ENCODE peak calls at places on chromosomes 12 and 14, in five cellular contexts. One of them, this sample, is unnamed.

GRCh38 chr14:23865502-23865901 is 88.1 kb upstream of the DHRS4 start:
- DNase-seq in aorta: no peak
- DNase-seq in RWPE1: no peak
- DNase-seq in effector memory CD4-positive, alpha-beta T cell: no peak
- DNase-seq in ovary: no peak
- DNase-seq in this sample: no peak

GRCh38 chr12:47824198-47824597 is 4.5 kb upstream of the HDAC7 start:
- DNase-seq in effector memory CD4-positive, alpha-beta T cell: peak
- DNase-seq in aorta: peak
- DNase-seq in RWPE1: no peak
- DNase-seq in ovary: no peak
- DNase-seq in this sample: no peak

GRCh38 chr12:6766651-6767300 is 613 bp downstream of the PTMS start:
- DNase-seq in effector memory CD4-positive, alpha-beta T cell: peak
- DNase-seq in ovary: peak
- DNase-seq in RWPE1: peak
- DNase-seq in aorta: peak
- DNase-seq in this sample: peak

GRCh38 chr14:70882771-70883492 is 24.3 kb upstream of the PCNX1 start:
- DNase-seq in ovary: no peak
- DNase-seq in RWPE1: peak
- DNase-seq in aorta: no peak
- DNase-seq in effector memory CD4-positive, alpha-beta T cell: no peak
- DNase-seq in this sample: no peak

GRCh38 chr12:57864811-57865751 is 18.6 kb upstream of the CTDSP2 start:
- DNase-seq in RWPE1: peak
- DNase-seq in aorta: peak
- DNase-seq in ovary: peak
- DNase-seq in effector memory CD4-positive, alpha-beta T cell: no peak
- DNase-seq in this sample: no peak

GRCh38 chr14:77039285-77040058 is 11.0 kb upstream of the IRF2BPL start:
- DNase-seq in ovary: no peak
- DNase-seq in aorta: no peak
- DNase-seq in effector memory CD4-positive, alpha-beta T cell: no peak
- DNase-seq in RWPE1: no peak
- DNase-seq in this sample: no peak

GRCh38 chr12:8742501-8742900 is 44.7 kb downstream of the RIMKLB start:
- DNase-seq in ovary: no peak
- DNase-seq in effector memory CD4-positive, alpha-beta T cell: no peak
- DNase-seq in aorta: peak
- DNase-seq in RWPE1: peak
- DNase-seq in this sample: no peak

GRCh38 chr14:53655080-53655785 is 301.4 kb downstream of the BMP4 start:
- DNase-seq in effector memory CD4-positive, alpha-beta T cell: no peak
- DNase-seq in aorta: no peak
- DNase-seq in ovary: no peak
- DNase-seq in RWPE1: no peak
- DNase-seq in this sample: no peak

GRCh38 chr14:99800781-99801180 is 7.6 kb downstream of the EML1 start:
- DNase-seq in RWPE1: no peak
- DNase-seq in effector memory CD4-positive, alpha-beta T cell: no peak
- DNase-seq in ovary: no peak
- DNase-seq in aorta: no peak
- DNase-seq in this sample: no peak

GRCh38 chr12:32926356-32926755 is 29.8 kb upstream of the PKP2 start:
- DNase-seq in effector memory CD4-positive, alpha-beta T cell: no peak
- DNase-seq in ovary: no peak
- DNase-seq in aorta: no peak
- DNase-seq in RWPE1: no peak
- DNase-seq in this sample: no peak

GRCh38 chr14:58912287-58912686 is 274.5 kb downstream of the DACT1 start:
- DNase-seq in effector memory CD4-positive, alpha-beta T cell: no peak
- DNase-seq in RWPE1: no peak
- DNase-seq in aorta: no peak
- DNase-seq in ovary: no peak
- DNase-seq in this sample: no peak

GRCh38 chr12:108600702-108601007 is 2.8 kb upstream of the TMEM119 start:
- DNase-seq in aorta: no peak
- DNase-seq in effector memory CD4-positive, alpha-beta T cell: no peak
- DNase-seq in RWPE1: no peak
- DNase-seq in ovary: no peak
- DNase-seq in this sample: no peak

GRCh38 chr12:8890313-8891084 is 23.8 kb upstream of the PHC1 start:
- DNase-seq in aorta: no peak
- DNase-seq in effector memory CD4-positive, alpha-beta T cell: peak
- DNase-seq in ovary: peak
- DNase-seq in RWPE1: peak
- DNase-seq in this sample: no peak

GRCh38 chr12:49233842-49234526 is 30.9 kb upstream of the TUBA1C start:
- DNase-seq in aorta: peak
- DNase-seq in effector memory CD4-positive, alpha-beta T cell: no peak
- DNase-seq in RWPE1: no peak
- DNase-seq in ovary: peak
- DNase-seq in this sample: peak

GRCh38 chr14:52678591-52678990 is 16.8 kb downstream of the ERO1A start:
- DNase-seq in RWPE1: no peak
- DNase-seq in effector memory CD4-positive, alpha-beta T cell: no peak
- DNase-seq in ovary: no peak
- DNase-seq in aorta: no peak
- DNase-seq in this sample: no peak

GRCh38 chr12:84562331-84562730 is 350.3 kb downstream of the SLC6A15 start:
- DNase-seq in effector memory CD4-positive, alpha-beta T cell: no peak
- DNase-seq in RWPE1: no peak
- DNase-seq in aorta: no peak
- DNase-seq in ovary: no peak
- DNase-seq in this sample: no peak

GRCh38 chr14:36955376-36955775 is 217.0 kb downstream of the SLC25A21 start:
- DNase-seq in ovary: no peak
- DNase-seq in RWPE1: no peak
- DNase-seq in effector memory CD4-positive, alpha-beta T cell: no peak
- DNase-seq in aorta: no peak
- DNase-seq in this sample: no peak

GRCh38 chr14:72678360-72678759 is 215.5 kb downstream of the DPF3 start:
- DNase-seq in effector memory CD4-positive, alpha-beta T cell: no peak
- DNase-seq in aorta: no peak
- DNase-seq in ovary: no peak
- DNase-seq in RWPE1: no peak
- DNase-seq in this sample: no peak

GRCh38 chr12:27525373-27525772 is 1.4 kb downstream of the PPFIBP1 start:
- DNase-seq in ovary: no peak
- DNase-seq in RWPE1: peak
- DNase-seq in effector memory CD4-positive, alpha-beta T cell: no peak
- DNase-seq in aorta: no peak
- DNase-seq in this sample: no peak

GRCh38 chr12:89075890-89076591 is 276.3 kb downstream of the DUSP6 start:
- DNase-seq in aorta: no peak
- DNase-seq in effector memory CD4-positive, alpha-beta T cell: no peak
- DNase-seq in RWPE1: no peak
- DNase-seq in ovary: no peak
- DNase-seq in this sample: no peak

GRCh38 chr14:69666112-69666511 is 54.7 kb downstream of the SUSD6 start:
- DNase-seq in effector memory CD4-positive, alpha-beta T cell: no peak
- DNase-seq in aorta: no peak
- DNase-seq in RWPE1: no peak
- DNase-seq in ovary: no peak
- DNase-seq in this sample: no peak

GRCh38 chr14:21863289-21863688 is 189.7 kb upstream of the OR4E1 start:
- DNase-seq in ovary: no peak
- DNase-seq in aorta: no peak
- DNase-seq in effector memory CD4-positive, alpha-beta T cell: no peak
- DNase-seq in RWPE1: no peak
- DNase-seq in this sample: no peak

GRCh38 chr12:3054374-3054773 is 22.8 kb upstream of the TSPAN9 start:
- DNase-seq in ovary: no peak
- DNase-seq in effector memory CD4-positive, alpha-beta T cell: no peak
- DNase-seq in aorta: peak
- DNase-seq in RWPE1: no peak
- DNase-seq in this sample: no peak

GRCh38 chr12:123767613-123768012 is 5.5 kb downstream of the DNAH10 start:
- DNase-seq in RWPE1: no peak
- DNase-seq in aorta: no peak
- DNase-seq in effector memory CD4-positive, alpha-beta T cell: no peak
- DNase-seq in ovary: no peak
- DNase-seq in this sample: no peak

GRCh38 chr12:26277511-26278246 is 82.3 kb downstream of the SSPN start:
- DNase-seq in aorta: peak
- DNase-seq in ovary: no peak
- DNase-seq in RWPE1: no peak
- DNase-seq in effector memory CD4-positive, alpha-beta T cell: no peak
- DNase-seq in this sample: no peak

GRCh38 chr12:95577820-95578219 is 26.5 kb upstream of the USP44 start:
- DNase-seq in ovary: no peak
- DNase-seq in RWPE1: no peak
- DNase-seq in effector memory CD4-positive, alpha-beta T cell: no peak
- DNase-seq in aorta: no peak
- DNase-seq in this sample: no peak

GRCh38 chr12:95571369-95571768 is 20.1 kb upstream of the USP44 start:
- DNase-seq in effector memory CD4-positive, alpha-beta T cell: no peak
- DNase-seq in ovary: no peak
- DNase-seq in RWPE1: no peak
- DNase-seq in aorta: no peak
- DNase-seq in this sample: no peak

GRCh38 chr12:95574030-95574429 is 22.8 kb upstream of the USP44 start:
- DNase-seq in effector memory CD4-positive, alpha-beta T cell: no peak
- DNase-seq in aorta: no peak
- DNase-seq in ovary: no peak
- DNase-seq in RWPE1: no peak
- DNase-seq in this sample: no peak

GRCh38 chr12:95574799-95575452 is 23.6 kb upstream of the USP44 start:
- DNase-seq in RWPE1: peak
- DNase-seq in aorta: no peak
- DNase-seq in ovary: no peak
- DNase-seq in effector memory CD4-positive, alpha-beta T cell: no peak
- DNase-seq in this sample: no peak
- H3K27ac ChIP-seq in RWPE1: no peak
- H3K27ac ChIP-seq in aorta: no peak
- H3K27ac ChIP-seq in ovary: no peak
- H3K27ac ChIP-seq in effector memory CD4-positive, alpha-beta T cell: no peak
- H3K27ac ChIP-seq in this sample: no peak

DNA sequence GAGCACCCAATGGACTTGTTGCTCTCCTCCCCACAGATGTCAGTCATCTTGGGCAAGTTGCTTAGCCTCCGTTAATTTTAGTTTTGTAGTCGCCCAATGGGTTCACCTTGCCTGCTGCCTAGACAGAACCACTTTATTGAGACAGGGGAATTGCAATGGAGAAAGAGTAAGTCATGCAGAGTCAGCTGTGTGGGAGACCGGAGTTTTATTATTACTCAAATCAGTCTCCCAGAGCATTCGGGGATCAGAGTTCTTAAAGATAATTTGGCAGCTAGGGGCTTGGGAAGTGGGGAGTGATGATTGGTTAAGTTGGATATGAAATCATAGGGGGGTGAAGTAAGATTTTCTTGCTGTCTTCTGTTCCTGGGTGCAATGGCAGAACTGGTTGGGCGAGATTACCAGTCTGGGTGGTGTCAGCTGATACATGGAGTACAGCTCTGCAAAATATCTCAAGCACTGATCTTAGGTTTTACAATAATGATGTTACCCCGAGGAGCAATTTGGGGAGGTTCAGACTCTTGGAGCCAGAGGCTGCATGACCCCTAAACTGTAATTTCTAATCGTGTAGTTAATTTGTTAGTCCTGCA is 50.2 kb downstream of the SLC38A1 start:
- DNase-seq in effector memory CD4-positive, alpha-beta T cell: no peak
- DNase-seq in aorta: no peak
- DNase-seq in RWPE1: no peak
- DNase-seq in ovary: no peak
- DNase-seq in this sample: no peak
- H3K27ac ChIP-seq in effector memory CD4-positive, alpha-beta T cell: peak
- H3K27ac ChIP-seq in aorta: no peak
- H3K27ac ChIP-seq in RWPE1: no peak
- H3K27ac ChIP-seq in ovary: no peak
- H3K27ac ChIP-seq in this sample: no peak

GRCh38 chr14:68109132-68109531 is 289.6 kb downstream of the RAD51B start:
- DNase-seq in ovary: no peak
- DNase-seq in effector memory CD4-positive, alpha-beta T cell: no peak
- DNase-seq in RWPE1: no peak
- DNase-seq in aorta: no peak
- DNase-seq in this sample: no peak

GRCh38 chr14:68112456-68112855 is 292.9 kb downstream of the RAD51B start:
- DNase-seq in RWPE1: no peak
- DNase-seq in ovary: no peak
- DNase-seq in aorta: no peak
- DNase-seq in effector memory CD4-positive, alpha-beta T cell: no peak
- DNase-seq in this sample: no peak

GRCh38 chr14:68110989-68111704 is 291.6 kb downstream of the RAD51B start:
- DNase-seq in aorta: no peak
- DNase-seq in RWPE1: no peak
- DNase-seq in ovary: no peak
- DNase-seq in effector memory CD4-positive, alpha-beta T cell: no peak
- DNase-seq in this sample: no peak

GRCh38 chr14:68113328-68113930 is 293.9 kb downstream of the RAD51B start:
- DNase-seq in ovary: no peak
- DNase-seq in effector memory CD4-positive, alpha-beta T cell: no peak
- DNase-seq in aorta: no peak
- DNase-seq in RWPE1: no peak
- DNase-seq in this sample: no peak

DNA sequence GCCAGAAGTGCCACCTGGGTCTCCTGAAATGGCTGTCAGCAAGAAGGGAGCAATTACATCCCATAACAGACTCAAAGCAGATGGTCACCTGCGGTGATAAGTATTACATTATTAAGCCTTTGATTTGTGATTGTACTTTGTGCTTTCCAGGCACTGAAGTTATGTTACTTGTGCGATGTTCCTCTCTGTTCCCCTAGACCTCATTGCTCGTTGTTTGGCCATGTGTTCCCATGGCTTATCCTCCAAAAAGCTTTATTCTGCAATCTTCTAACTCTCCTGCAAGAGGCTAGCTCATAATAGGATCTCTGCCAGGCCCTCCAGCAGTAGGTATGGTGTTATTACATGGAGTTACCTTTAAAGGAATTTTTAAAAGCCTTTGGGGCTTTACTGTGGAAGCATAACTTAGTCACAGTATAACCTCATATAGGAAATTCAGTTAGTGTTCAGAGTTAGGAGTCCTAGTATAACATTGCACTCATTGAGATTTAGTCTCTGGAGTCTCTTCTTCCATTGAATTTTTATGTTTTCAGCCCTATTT is 292.2 kb downstream of the RAD51B start:
- DNase-seq in RWPE1: no peak
- DNase-seq in effector memory CD4-positive, alpha-beta T cell: no peak
- DNase-seq in aorta: no peak
- DNase-seq in ovary: no peak
- DNase-seq in this sample: no peak
- H3K27ac ChIP-seq in RWPE1: no peak
- H3K27ac ChIP-seq in effector memory CD4-positive, alpha-beta T cell: no peak
- H3K27ac ChIP-seq in aorta: no peak
- H3K27ac ChIP-seq in ovary: no peak
- H3K27ac ChIP-seq in this sample: no peak

GRCh38 chr14:94173885-94174621 is at the start of gene PPP4R4:
- DNase-seq in ovary: peak
- DNase-seq in effector memory CD4-positive, alpha-beta T cell: peak
- DNase-seq in aorta: peak
- DNase-seq in RWPE1: peak
- DNase-seq in this sample: peak
- H3K27ac ChIP-seq in ovary: peak
- H3K27ac ChIP-seq in effector memory CD4-positive, alpha-beta T cell: peak
- H3K27ac ChIP-seq in aorta: peak
- H3K27ac ChIP-seq in RWPE1: peak
- H3K27ac ChIP-seq in this sample: peak

This sample was measured in substantia nigra.